ENCODE peak calls at places on chromosomes 13 and 19, in nine cellular contexts. One of them, this sample, is unnamed.

GRCh38 chr13:24654741-24655140 is 25.5 kb upstream of the ATP12A start:
- DNase-seq in ovary: no peak
- DNase-seq in GM23338: no peak
- DNase-seq in neuronal stem cell: no peak
- DNase-seq in progenitor cell of endocrine pancreas: no peak
- DNase-seq in mucosa of gallbladder: no peak
- DNase-seq in H54: no peak
- DNase-seq in activated CD8-positive, alpha-beta T cell treated with anti-CD3 and anti-CD28 coated beads for 36 hours: no peak
- DNase-seq in stimulated activated CD4-positive, alpha-beta T cell treated with anti-CD3 and anti-CD28 coated beads, Interleukin-15, amount 100 ng/mL, for 48 hours: no peak
- DNase-seq in this sample: no peak

GRCh38 chr13:52454825-52455676 is at the start of gene CKAP2:
- DNase-seq in ovary: peak
- DNase-seq in GM23338: peak
- DNase-seq in neuronal stem cell: peak
- DNase-seq in progenitor cell of endocrine pancreas: peak
- DNase-seq in mucosa of gallbladder: peak
- DNase-seq in H54: peak
- DNase-seq in activated CD8-positive, alpha-beta T cell treated with anti-CD3 and anti-CD28 coated beads for 36 hours: peak
- DNase-seq in stimulated activated CD4-positive, alpha-beta T cell treated with anti-CD3 and anti-CD28 coated beads, Interleukin-15, amount 100 ng/mL, for 48 hours: peak
- DNase-seq in this sample: peak

GRCh38 chr13:98240131-98240530 is 63.1 kb upstream of the RNF113B start:
- DNase-seq in ovary: peak
- DNase-seq in GM23338: no peak
- DNase-seq in neuronal stem cell: no peak
- DNase-seq in progenitor cell of endocrine pancreas: no peak
- DNase-seq in mucosa of gallbladder: no peak
- DNase-seq in H54: no peak
- DNase-seq in activated CD8-positive, alpha-beta T cell treated with anti-CD3 and anti-CD28 coated beads for 36 hours: no peak
- DNase-seq in stimulated activated CD4-positive, alpha-beta T cell treated with anti-CD3 and anti-CD28 coated beads, Interleukin-15, amount 100 ng/mL, for 48 hours: no peak
- DNase-seq in this sample: no peak

GRCh38 chr19:43934055-43934984 is 762 bp downstream of the ZNF45 start:
- DNase-seq in ovary: no peak
- DNase-seq in GM23338: peak
- DNase-seq in neuronal stem cell: no peak
- DNase-seq in progenitor cell of endocrine pancreas: no peak
- DNase-seq in mucosa of gallbladder: no peak
- DNase-seq in H54: peak
- DNase-seq in activated CD8-positive, alpha-beta T cell treated with anti-CD3 and anti-CD28 coated beads for 36 hours: no peak
- DNase-seq in stimulated activated CD4-positive, alpha-beta T cell treated with anti-CD3 and anti-CD28 coated beads, Interleukin-15, amount 100 ng/mL, for 48 hours: no peak
- DNase-seq in this sample: no peak

GRCh38 chr13:76454991-76455390 is 431.2 kb downstream of the KCTD12 start:
- DNase-seq in ovary: no peak
- DNase-seq in GM23338: no peak
- DNase-seq in neuronal stem cell: no peak
- DNase-seq in progenitor cell of endocrine pancreas: no peak
- DNase-seq in mucosa of gallbladder: no peak
- DNase-seq in H54: no peak
- DNase-seq in activated CD8-positive, alpha-beta T cell treated with anti-CD3 and anti-CD28 coated beads for 36 hours: no peak
- DNase-seq in stimulated activated CD4-positive, alpha-beta T cell treated with anti-CD3 and anti-CD28 coated beads, Interleukin-15, amount 100 ng/mL, for 48 hours: no peak
- DNase-seq in this sample: no peak

GRCh38 chr19:23957660-23958281 is 43.1 kb downstream of the ZNF726 start:
- DNase-seq in ovary: no peak
- DNase-seq in GM23338: no peak
- DNase-seq in neuronal stem cell: no peak
- DNase-seq in progenitor cell of endocrine pancreas: no peak
- DNase-seq in mucosa of gallbladder: no peak
- DNase-seq in H54: peak
- DNase-seq in activated CD8-positive, alpha-beta T cell treated with anti-CD3 and anti-CD28 coated beads for 36 hours: no peak
- DNase-seq in stimulated activated CD4-positive, alpha-beta T cell treated with anti-CD3 and anti-CD28 coated beads, Interleukin-15, amount 100 ng/mL, for 48 hours: no peak
- DNase-seq in this sample: no peak

GRCh38 chr19:18672606-18673337 is 10.7 kb upstream of the CRTC1 start:
- DNase-seq in ovary: no peak
- DNase-seq in GM23338: peak
- DNase-seq in neuronal stem cell: no peak
- DNase-seq in progenitor cell of endocrine pancreas: no peak
- DNase-seq in mucosa of gallbladder: no peak
- DNase-seq in H54: no peak
- DNase-seq in activated CD8-positive, alpha-beta T cell treated with anti-CD3 and anti-CD28 coated beads for 36 hours: peak
- DNase-seq in stimulated activated CD4-positive, alpha-beta T cell treated with anti-CD3 and anti-CD28 coated beads, Interleukin-15, amount 100 ng/mL, for 48 hours: no peak
- DNase-seq in this sample: no peak

GRCh38 chr13:24541127-24541475 is 28.5 kb upstream of the PARP4 start:
- DNase-seq in ovary: no peak
- DNase-seq in GM23338: no peak
- DNase-seq in neuronal stem cell: no peak
- DNase-seq in progenitor cell of endocrine pancreas: no peak
- DNase-seq in mucosa of gallbladder: no peak
- DNase-seq in H54: no peak
- DNase-seq in activated CD8-positive, alpha-beta T cell treated with anti-CD3 and anti-CD28 coated beads for 36 hours: no peak
- DNase-seq in stimulated activated CD4-positive, alpha-beta T cell treated with anti-CD3 and anti-CD28 coated beads, Interleukin-15, amount 100 ng/mL, for 48 hours: no peak
- DNase-seq in this sample: no peak

GRCh38 chr19:54030895-54031586 is 32.7 kb downstream of the VSTM1 start:
- DNase-seq in ovary: no peak
- DNase-seq in GM23338: peak
- DNase-seq in neuronal stem cell: no peak
- DNase-seq in progenitor cell of endocrine pancreas: no peak
- DNase-seq in mucosa of gallbladder: no peak
- DNase-seq in H54: no peak
- DNase-seq in activated CD8-positive, alpha-beta T cell treated with anti-CD3 and anti-CD28 coated beads for 36 hours: peak
- DNase-seq in stimulated activated CD4-positive, alpha-beta T cell treated with anti-CD3 and anti-CD28 coated beads, Interleukin-15, amount 100 ng/mL, for 48 hours: no peak
- DNase-seq in this sample: no peak

GRCh38 chr19:33260628-33261418 is 35.2 kb upstream of the SLC7A10 start:
- DNase-seq in ovary: no peak
- DNase-seq in GM23338: no peak
- DNase-seq in neuronal stem cell: no peak
- DNase-seq in progenitor cell of endocrine pancreas: no peak
- DNase-seq in mucosa of gallbladder: no peak
- DNase-seq in H54: no peak
- DNase-seq in activated CD8-positive, alpha-beta T cell treated with anti-CD3 and anti-CD28 coated beads for 36 hours: no peak
- DNase-seq in stimulated activated CD4-positive, alpha-beta T cell treated with anti-CD3 and anti-CD28 coated beads, Interleukin-15, amount 100 ng/mL, for 48 hours: no peak
- DNase-seq in this sample: no peak

GRCh38 chr13:100440756-100441421 is 147.7 kb downstream of the GGACT start:
- DNase-seq in ovary: no peak
- DNase-seq in GM23338: no peak
- DNase-seq in neuronal stem cell: no peak
- DNase-seq in progenitor cell of endocrine pancreas: no peak
- DNase-seq in mucosa of gallbladder: no peak
- DNase-seq in H54: peak
- DNase-seq in activated CD8-positive, alpha-beta T cell treated with anti-CD3 and anti-CD28 coated beads for 36 hours: no peak
- DNase-seq in stimulated activated CD4-positive, alpha-beta T cell treated with anti-CD3 and anti-CD28 coated beads, Interleukin-15, amount 100 ng/mL, for 48 hours: no peak
- DNase-seq in this sample: no peak

GRCh38 chr13:99506632-99507031 is 5.4 kb downstream of the TM9SF2 start:
- DNase-seq in ovary: no peak
- DNase-seq in GM23338: no peak
- DNase-seq in neuronal stem cell: no peak
- DNase-seq in progenitor cell of endocrine pancreas: no peak
- DNase-seq in mucosa of gallbladder: no peak
- DNase-seq in H54: no peak
- DNase-seq in activated CD8-positive, alpha-beta T cell treated with anti-CD3 and anti-CD28 coated beads for 36 hours: no peak
- DNase-seq in stimulated activated CD4-positive, alpha-beta T cell treated with anti-CD3 and anti-CD28 coated beads, Interleukin-15, amount 100 ng/mL, for 48 hours: no peak
- DNase-seq in this sample: no peak

GRCh38 chr13:56314755-56315154 is 826.0 kb upstream of the PRR20A start:
- DNase-seq in ovary: no peak
- DNase-seq in GM23338: peak
- DNase-seq in neuronal stem cell: no peak
- DNase-seq in progenitor cell of endocrine pancreas: no peak
- DNase-seq in mucosa of gallbladder: no peak
- DNase-seq in H54: no peak
- DNase-seq in activated CD8-positive, alpha-beta T cell treated with anti-CD3 and anti-CD28 coated beads for 36 hours: no peak
- DNase-seq in stimulated activated CD4-positive, alpha-beta T cell treated with anti-CD3 and anti-CD28 coated beads, Interleukin-15, amount 100 ng/mL, for 48 hours: no peak
- DNase-seq in this sample: no peak

GRCh38 chr19:46732966-46733692 is 12.7 kb upstream of the FKRP start:
- DNase-seq in ovary: no peak
- DNase-seq in GM23338: no peak
- DNase-seq in neuronal stem cell: no peak
- DNase-seq in progenitor cell of endocrine pancreas: no peak
- DNase-seq in mucosa of gallbladder: no peak
- DNase-seq in H54: no peak
- DNase-seq in activated CD8-positive, alpha-beta T cell treated with anti-CD3 and anti-CD28 coated beads for 36 hours: no peak
- DNase-seq in stimulated activated CD4-positive, alpha-beta T cell treated with anti-CD3 and anti-CD28 coated beads, Interleukin-15, amount 100 ng/mL, for 48 hours: no peak
- DNase-seq in this sample: no peak

GRCh38 chr19:17328517-17329060 is 6.1 kb downstream of the ANO8 start:
- DNase-seq in ovary: no peak
- DNase-seq in GM23338: peak
- DNase-seq in neuronal stem cell: no peak
- DNase-seq in progenitor cell of endocrine pancreas: no peak
- DNase-seq in mucosa of gallbladder: no peak
- DNase-seq in H54: no peak
- DNase-seq in activated CD8-positive, alpha-beta T cell treated with anti-CD3 and anti-CD28 coated beads for 36 hours: no peak
- DNase-seq in stimulated activated CD4-positive, alpha-beta T cell treated with anti-CD3 and anti-CD28 coated beads, Interleukin-15, amount 100 ng/mL, for 48 hours: no peak
- DNase-seq in this sample: no peak

GRCh38 chr19:49515767-49516166 is 3.3 kb downstream of the FCGRT start:
- DNase-seq in ovary: no peak
- DNase-seq in GM23338: no peak
- DNase-seq in neuronal stem cell: no peak
- DNase-seq in progenitor cell of endocrine pancreas: no peak
- DNase-seq in mucosa of gallbladder: no peak
- DNase-seq in H54: no peak
- DNase-seq in activated CD8-positive, alpha-beta T cell treated with anti-CD3 and anti-CD28 coated beads for 36 hours: no peak
- DNase-seq in stimulated activated CD4-positive, alpha-beta T cell treated with anti-CD3 and anti-CD28 coated beads, Interleukin-15, amount 100 ng/mL, for 48 hours: no peak
- DNase-seq in this sample: no peak

GRCh38 chr13:40060318-40061007 is 405.0 kb downstream of the COG6 start:
- DNase-seq in ovary: peak
- DNase-seq in GM23338: no peak
- DNase-seq in neuronal stem cell: no peak
- DNase-seq in progenitor cell of endocrine pancreas: no peak
- DNase-seq in mucosa of gallbladder: peak
- DNase-seq in H54: no peak
- DNase-seq in activated CD8-positive, alpha-beta T cell treated with anti-CD3 and anti-CD28 coated beads for 36 hours: peak
- DNase-seq in stimulated activated CD4-positive, alpha-beta T cell treated with anti-CD3 and anti-CD28 coated beads, Interleukin-15, amount 100 ng/mL, for 48 hours: peak
- DNase-seq in this sample: peak

GRCh38 chr13:29038700-29039099 is 218.6 kb downstream of the MTUS2 start:
- DNase-seq in ovary: no peak
- DNase-seq in GM23338: no peak
- DNase-seq in neuronal stem cell: no peak
- DNase-seq in progenitor cell of endocrine pancreas: no peak
- DNase-seq in mucosa of gallbladder: no peak
- DNase-seq in H54: no peak
- DNase-seq in activated CD8-positive, alpha-beta T cell treated with anti-CD3 and anti-CD28 coated beads for 36 hours: no peak
- DNase-seq in stimulated activated CD4-positive, alpha-beta T cell treated with anti-CD3 and anti-CD28 coated beads, Interleukin-15, amount 100 ng/mL, for 48 hours: no peak
- DNase-seq in this sample: no peak

GRCh38 chr19:3285647-3286176 is 61.3 kb downstream of the CELF5 start:
- DNase-seq in ovary: no peak
- DNase-seq in GM23338: peak
- DNase-seq in neuronal stem cell: peak
- DNase-seq in progenitor cell of endocrine pancreas: peak
- DNase-seq in mucosa of gallbladder: no peak
- DNase-seq in H54: no peak
- DNase-seq in activated CD8-positive, alpha-beta T cell treated with anti-CD3 and anti-CD28 coated beads for 36 hours: peak
- DNase-seq in stimulated activated CD4-positive, alpha-beta T cell treated with anti-CD3 and anti-CD28 coated beads, Interleukin-15, amount 100 ng/mL, for 48 hours: peak
- DNase-seq in this sample: no peak

GRCh38 chr13:89925107-89925506 is 1422.4 kb upstream of the MIR17HG start:
- DNase-seq in ovary: no peak
- DNase-seq in GM23338: peak
- DNase-seq in neuronal stem cell: peak
- DNase-seq in progenitor cell of endocrine pancreas: no peak
- DNase-seq in mucosa of gallbladder: no peak
- DNase-seq in H54: no peak
- DNase-seq in activated CD8-positive, alpha-beta T cell treated with anti-CD3 and anti-CD28 coated beads for 36 hours: no peak
- DNase-seq in stimulated activated CD4-positive, alpha-beta T cell treated with anti-CD3 and anti-CD28 coated beads, Interleukin-15, amount 100 ng/mL, for 48 hours: no peak
- DNase-seq in this sample: no peak

GRCh38 chr13:97369269-97369893 is 64.6 kb upstream of the RAP2A start:
- DNase-seq in ovary: no peak
- DNase-seq in GM23338: no peak
- DNase-seq in neuronal stem cell: no peak
- DNase-seq in progenitor cell of endocrine pancreas: no peak
- DNase-seq in mucosa of gallbladder: no peak
- DNase-seq in H54: peak
- DNase-seq in activated CD8-positive, alpha-beta T cell treated with anti-CD3 and anti-CD28 coated beads for 36 hours: no peak
- DNase-seq in stimulated activated CD4-positive, alpha-beta T cell treated with anti-CD3 and anti-CD28 coated beads, Interleukin-15, amount 100 ng/mL, for 48 hours: no peak
- DNase-seq in this sample: no peak

GRCh38 chr19:7004313-7004931 is 16.8 kb downstream of the MBD3L2B start:
- DNase-seq in ovary: no peak
- DNase-seq in GM23338: peak
- DNase-seq in neuronal stem cell: no peak
- DNase-seq in progenitor cell of endocrine pancreas: no peak
- DNase-seq in mucosa of gallbladder: no peak
- DNase-seq in H54: no peak
- DNase-seq in activated CD8-positive, alpha-beta T cell treated with anti-CD3 and anti-CD28 coated beads for 36 hours: no peak
- DNase-seq in stimulated activated CD4-positive, alpha-beta T cell treated with anti-CD3 and anti-CD28 coated beads, Interleukin-15, amount 100 ng/mL, for 48 hours: no peak
- DNase-seq in this sample: no peak

GRCh38 chr13:72586519-72586918 is 140.9 kb downstream of the MZT1 start:
- DNase-seq in ovary: no peak
- DNase-seq in GM23338: no peak
- DNase-seq in neuronal stem cell: no peak
- DNase-seq in progenitor cell of endocrine pancreas: no peak
- DNase-seq in mucosa of gallbladder: no peak
- DNase-seq in H54: no peak
- DNase-seq in activated CD8-positive, alpha-beta T cell treated with anti-CD3 and anti-CD28 coated beads for 36 hours: no peak
- DNase-seq in stimulated activated CD4-positive, alpha-beta T cell treated with anti-CD3 and anti-CD28 coated beads, Interleukin-15, amount 100 ng/mL, for 48 hours: no peak
- DNase-seq in this sample: no peak

GRCh38 chr13:66546534-66547379 is 683.4 kb downstream of the PCDH9 start:
- DNase-seq in ovary: no peak
- DNase-seq in GM23338: no peak
- DNase-seq in neuronal stem cell: no peak
- DNase-seq in progenitor cell of endocrine pancreas: no peak
- DNase-seq in mucosa of gallbladder: no peak
- DNase-seq in H54: no peak
- DNase-seq in activated CD8-positive, alpha-beta T cell treated with anti-CD3 and anti-CD28 coated beads for 36 hours: no peak
- DNase-seq in stimulated activated CD4-positive, alpha-beta T cell treated with anti-CD3 and anti-CD28 coated beads, Interleukin-15, amount 100 ng/mL, for 48 hours: no peak
- DNase-seq in this sample: no peak